ENCODE peak calls at places on chromosomes 6 and 20, in four cellular contexts. One of them, this sample, is unnamed.

GRCh38 chr6:140314675-140315074 is 940.2 kb upstream of the CITED2 start:
- DNase-seq in Peyer's patch: no peak
- DNase-seq in tibial nerve: no peak
- DNase-seq in testis: no peak
- DNase-seq in this sample: no peak

GRCh38 chr20:57561356-57562279 is 708 bp downstream of the PCK1 start:
- DNase-seq in Peyer's patch: no peak
- DNase-seq in tibial nerve: no peak
- DNase-seq in testis: no peak
- DNase-seq in this sample: no peak

GRCh38 chr6:7671076-7671475 is 54.8 kb upstream of the BMP6 start:
- DNase-seq in Peyer's patch: no peak
- DNase-seq in tibial nerve: no peak
- DNase-seq in testis: no peak
- DNase-seq in this sample: no peak

GRCh38 chr6:33082702-33083101 is 6.9 kb downstream of the HLA-DPB1 start:
- DNase-seq in Peyer's patch: peak; percentile 78
- DNase-seq in tibial nerve: no peak
- DNase-seq in testis: peak; percentile 38
- DNase-seq in this sample: no peak

GRCh38 chr6:46888031-46888430 is 33.7 kb downstream of the ADGRF5 start:
- DNase-seq in Peyer's patch: no peak
- DNase-seq in tibial nerve: no peak
- DNase-seq in testis: no peak
- DNase-seq in this sample: no peak

GRCh38 chr6:69735029-69735428 is 61.8 kb downstream of the LMBRD1 start:
- DNase-seq in Peyer's patch: no peak
- DNase-seq in tibial nerve: no peak
- DNase-seq in testis: no peak
- DNase-seq in this sample: no peak

GRCh38 chr6:5173862-5174643 is 86.7 kb downstream of the LYRM4 start:
- DNase-seq in Peyer's patch: peak; percentile 72
- DNase-seq in tibial nerve: no peak
- DNase-seq in testis: no peak
- DNase-seq in this sample: no peak

GRCh38 chr20:1918766-1919165 is 23.6 kb downstream of the SIRPA start:
- DNase-seq in Peyer's patch: no peak
- DNase-seq in tibial nerve: no peak
- DNase-seq in testis: no peak
- DNase-seq in this sample: no peak

GRCh38 chr20:53162251-53162835 is 190.2 kb downstream of the TSHZ2 start:
- DNase-seq in Peyer's patch: peak; percentile 45
- DNase-seq in tibial nerve: peak; percentile 21
- DNase-seq in testis: peak; percentile 53
- DNase-seq in this sample: peak; percentile 81

GRCh38 chr20:9993133-9993532 is 41.7 kb upstream of the ANKEF1 start:
- DNase-seq in Peyer's patch: no peak
- DNase-seq in tibial nerve: no peak
- DNase-seq in testis: no peak
- DNase-seq in this sample: no peak

GRCh38 chr20:58981564-58982364 is 708 bp downstream of the NELFCD start:
- DNase-seq in Peyer's patch: peak; percentile 48
- DNase-seq in tibial nerve: no peak
- DNase-seq in testis: no peak
- DNase-seq in this sample: peak; percentile 47

GRCh38 chr6:21905531-21905930 is 312.0 kb downstream of the SOX4 start:
- DNase-seq in Peyer's patch: no peak
- DNase-seq in tibial nerve: no peak
- DNase-seq in testis: no peak
- DNase-seq in this sample: no peak

GRCh38 chr20:63697868-63698545 is 1.6 kb downstream of the TNFRSF6B start:
- DNase-seq in Peyer's patch: no peak
- DNase-seq in tibial nerve: no peak
- DNase-seq in testis: no peak
- DNase-seq in this sample: no peak

GRCh38 chr6:136739071-136739470 is 53.2 kb downstream of the MAP3K5 start:
- DNase-seq in Peyer's patch: no peak
- DNase-seq in tibial nerve: no peak
- DNase-seq in testis: no peak
- DNase-seq in this sample: no peak

GRCh38 chr20:18001131-18001921 is 32.5 kb downstream of the MGME1 start:
- DNase-seq in Peyer's patch: peak; percentile 55
- DNase-seq in tibial nerve: peak; percentile 48
- DNase-seq in testis: peak; percentile 71
- DNase-seq in this sample: peak; percentile 69

DNA sequence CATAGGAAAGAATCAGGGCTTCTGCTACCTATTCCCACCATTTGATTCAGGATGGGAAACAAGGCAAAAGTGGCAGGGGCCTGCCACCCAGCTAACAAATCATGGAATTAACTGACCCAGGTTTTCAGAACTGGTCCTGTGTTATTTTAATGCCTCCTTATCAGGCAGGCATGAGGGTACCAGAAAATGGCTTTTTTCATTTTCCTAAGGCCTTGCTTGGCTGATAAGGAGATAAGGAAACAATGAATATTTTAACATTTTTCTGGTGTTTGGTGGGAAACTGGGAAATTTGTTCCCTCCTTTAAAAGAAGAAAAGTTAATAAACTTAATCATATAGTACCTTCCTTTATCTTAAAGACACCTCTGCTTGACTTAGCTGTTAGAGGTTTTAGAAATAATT is 6.7 kb downstream of the POU3F2 start:
- DNase-seq in Peyer's patch: no peak
- DNase-seq in tibial nerve: no peak
- DNase-seq in testis: no peak
- DNase-seq in this sample: no peak
- TF ChIP-seq CTCF in Peyer's patch: no peak
- TF ChIP-seq CTCF in tibial nerve: no peak
- TF ChIP-seq CTCF in testis: no peak
- TF ChIP-seq CTCF in this sample: no peak

DNA sequence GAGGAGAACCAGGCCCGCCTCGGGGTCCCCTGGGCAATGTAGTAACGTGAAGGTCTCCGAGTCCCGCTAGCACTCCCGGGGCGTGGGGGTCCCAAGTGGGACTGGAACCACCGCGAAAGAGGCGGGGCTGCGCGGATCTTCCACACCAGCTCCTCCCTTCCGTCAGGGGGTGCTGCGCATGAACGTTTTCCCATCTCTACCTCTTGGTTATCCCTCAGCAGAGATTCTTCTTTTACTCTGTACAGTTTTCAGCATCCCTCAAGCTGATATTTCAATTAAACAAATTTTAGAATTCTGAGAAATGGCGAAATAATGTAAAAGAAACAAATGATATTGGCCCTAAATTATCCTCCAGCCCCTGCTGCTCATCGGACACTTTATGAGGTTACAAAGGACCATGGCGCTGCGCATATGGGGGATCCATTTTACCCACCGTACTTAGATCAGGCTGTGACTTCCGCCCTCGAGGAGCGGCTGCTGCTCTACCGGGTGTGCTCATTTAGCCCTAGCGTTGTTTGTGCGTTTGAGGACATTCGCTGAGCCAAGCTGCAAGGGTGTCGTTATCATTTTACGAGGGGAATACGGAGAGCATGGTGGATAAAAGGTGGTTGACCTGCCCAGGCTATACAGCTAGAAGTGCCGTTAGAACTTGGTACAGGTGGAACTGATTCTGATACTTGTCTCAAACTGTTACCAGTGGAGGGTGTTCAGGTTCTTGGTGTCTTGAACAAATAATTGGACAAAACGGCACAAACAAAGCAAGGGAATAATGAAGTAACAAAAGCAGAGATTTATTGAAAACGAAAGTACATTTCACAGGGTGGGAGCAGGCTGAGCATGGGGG is 75.2 kb upstream of the CHD6 start:
- DNase-seq in Peyer's patch: peak; percentile 93
- DNase-seq in tibial nerve: peak; percentile 60
- DNase-seq in testis: peak; percentile 89
- DNase-seq in this sample: peak; percentile 72
- TF ChIP-seq POLR2A in Peyer's patch: peak; percentile 30
- TF ChIP-seq POLR2A in tibial nerve: no peak
- TF ChIP-seq POLR2A in testis: no peak
- TF ChIP-seq POLR2A in this sample: peak; percentile 11

GRCh38 chr6:153001767-153002612 is 519 bp downstream of the MTRF1L start:
- DNase-seq in Peyer's patch: no peak
- DNase-seq in tibial nerve: no peak
- DNase-seq in testis: no peak
- DNase-seq in this sample: no peak
- H3K4me3 ChIP-seq in Peyer's patch: peak overlapping the region; percentile 81
- H3K4me3 ChIP-seq in tibial nerve: peak overlapping the region; percentile 63
- H3K4me3 ChIP-seq in testis: peak overlapping the region; percentile 79
- H3K4me3 ChIP-seq in this sample: peak overlapping the region; percentile 59

GRCh38 chr6:39251406-39251805 is 22.1 kb upstream of the KCNK5 start:
- DNase-seq in Peyer's patch: peak; percentile 70
- DNase-seq in tibial nerve: no peak
- DNase-seq in testis: no peak
- DNase-seq in this sample: no peak

GRCh38 chr6:39250507-39250906 is 21.2 kb upstream of the KCNK5 start:
- DNase-seq in Peyer's patch: no peak
- DNase-seq in tibial nerve: no peak
- DNase-seq in testis: no peak
- DNase-seq in this sample: no peak

GRCh38 chr6:39243809-39244208 is 14.5 kb upstream of the KCNK5 start:
- DNase-seq in Peyer's patch: no peak
- DNase-seq in tibial nerve: peak; percentile 71
- DNase-seq in testis: no peak
- DNase-seq in this sample: no peak

GRCh38 chr6:39247667-39248194 is 18.5 kb upstream of the KCNK5 start:
- DNase-seq in Peyer's patch: no peak
- DNase-seq in tibial nerve: no peak
- DNase-seq in testis: no peak
- DNase-seq in this sample: no peak
- TF ChIP-seq CTCF in Peyer's patch: no peak
- TF ChIP-seq CTCF in tibial nerve: no peak
- TF ChIP-seq CTCF in testis: no peak
- TF ChIP-seq CTCF in this sample: no peak

DNA sequence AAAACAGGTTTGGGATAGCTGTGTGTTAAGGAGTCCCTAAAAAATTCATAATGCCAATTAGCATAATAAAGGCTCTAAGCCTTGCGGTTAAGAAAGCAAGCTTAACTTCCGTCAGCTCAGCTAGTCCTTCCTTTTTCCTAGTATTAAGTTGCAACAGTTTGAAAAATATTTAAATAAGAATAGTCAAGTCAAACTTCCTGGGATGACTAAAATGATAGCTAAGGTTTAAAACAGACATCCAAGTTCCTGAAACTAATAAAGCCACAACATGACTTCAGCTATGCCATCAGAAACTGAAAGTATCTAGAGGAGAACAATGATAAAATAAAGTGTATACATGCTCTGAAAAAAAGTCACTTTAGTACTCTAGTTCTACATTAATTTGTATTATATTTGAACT is 3.4 kb downstream of the AKIRIN2 start:
- DNase-seq in Peyer's patch: no peak
- DNase-seq in tibial nerve: no peak
- DNase-seq in testis: no peak
- DNase-seq in this sample: no peak
- TF ChIP-seq POLR2A in Peyer's patch: no peak
- TF ChIP-seq POLR2A in tibial nerve: no peak
- TF ChIP-seq POLR2A in testis: no peak
- TF ChIP-seq POLR2A in this sample: no peak

This sample was measured in ovary.